ENCODE peak calls at places on chromosomes 13 and 19, in nine cellular contexts. One of them, this sample, is unnamed.

GRCh38 chr19:58492265-58492664 is 16.1 kb downstream of the ZNF446 start:
- DNase-seq in GM03348: no peak
- DNase-seq in fibroblast of the aortic adventitia: no peak
- DNase-seq in activated CD8-positive, alpha-beta memory T cell treated with anti-CD3 and anti-CD28 coated beads for 1 hour: no peak
- DNase-seq in HFF-Myc: no peak
- DNase-seq in cardiac muscle cell: no peak
- DNase-seq in mesenteric fat pad: no peak
- DNase-seq in NCI-H1105 treated with DMSO at 0.1 percent for 48 hours: no peak
- DNase-seq in stimulated activated CD8-positive, alpha-beta memory T cell treated with anti-CD3 and anti-CD28 coated beads, Interleukin-7, amount 100 ng/mL, for 1 hour: no peak
- DNase-seq in this sample: no peak

GRCh38 chr13:44759723-44760360 is 183.7 kb upstream of the TSC22D1 start:
- DNase-seq in GM03348: no peak
- DNase-seq in fibroblast of the aortic adventitia: no peak
- DNase-seq in activated CD8-positive, alpha-beta memory T cell treated with anti-CD3 and anti-CD28 coated beads for 1 hour: no peak
- DNase-seq in HFF-Myc: no peak
- DNase-seq in cardiac muscle cell: no peak
- DNase-seq in mesenteric fat pad: no peak
- DNase-seq in NCI-H1105 treated with DMSO at 0.1 percent for 48 hours: peak; percentile 93
- DNase-seq in stimulated activated CD8-positive, alpha-beta memory T cell treated with anti-CD3 and anti-CD28 coated beads, Interleukin-7, amount 100 ng/mL, for 1 hour: no peak
- DNase-seq in this sample: peak; percentile 89

GRCh38 chr19:10712754-10713153 is 5.1 kb upstream of the DNM2 start:
- DNase-seq in GM03348: no peak
- DNase-seq in fibroblast of the aortic adventitia: no peak
- DNase-seq in activated CD8-positive, alpha-beta memory T cell treated with anti-CD3 and anti-CD28 coated beads for 1 hour: no peak
- DNase-seq in HFF-Myc: no peak
- DNase-seq in cardiac muscle cell: no peak
- DNase-seq in mesenteric fat pad: no peak
- DNase-seq in NCI-H1105 treated with DMSO at 0.1 percent for 48 hours: no peak
- DNase-seq in stimulated activated CD8-positive, alpha-beta memory T cell treated with anti-CD3 and anti-CD28 coated beads, Interleukin-7, amount 100 ng/mL, for 1 hour: no peak
- DNase-seq in this sample: no peak

GRCh38 chr13:44163108-44163507 is 210.5 kb upstream of the SERP2 start:
- DNase-seq in GM03348: no peak
- DNase-seq in fibroblast of the aortic adventitia: no peak
- DNase-seq in activated CD8-positive, alpha-beta memory T cell treated with anti-CD3 and anti-CD28 coated beads for 1 hour: no peak
- DNase-seq in HFF-Myc: no peak
- DNase-seq in cardiac muscle cell: no peak
- DNase-seq in mesenteric fat pad: no peak
- DNase-seq in NCI-H1105 treated with DMSO at 0.1 percent for 48 hours: no peak
- DNase-seq in stimulated activated CD8-positive, alpha-beta memory T cell treated with anti-CD3 and anti-CD28 coated beads, Interleukin-7, amount 100 ng/mL, for 1 hour: no peak
- DNase-seq in this sample: no peak

GRCh38 chr13:75754936-75755335 is 118.8 kb downstream of the LMO7 start:
- DNase-seq in GM03348: no peak
- DNase-seq in fibroblast of the aortic adventitia: no peak
- DNase-seq in activated CD8-positive, alpha-beta memory T cell treated with anti-CD3 and anti-CD28 coated beads for 1 hour: no peak
- DNase-seq in HFF-Myc: no peak
- DNase-seq in cardiac muscle cell: no peak
- DNase-seq in mesenteric fat pad: no peak
- DNase-seq in NCI-H1105 treated with DMSO at 0.1 percent for 48 hours: no peak
- DNase-seq in stimulated activated CD8-positive, alpha-beta memory T cell treated with anti-CD3 and anti-CD28 coated beads, Interleukin-7, amount 100 ng/mL, for 1 hour: no peak
- DNase-seq in this sample: no peak

GRCh38 chr19:51971624-51972023 is 15.0 kb downstream of the ZNF350 start:
- DNase-seq in GM03348: no peak
- DNase-seq in fibroblast of the aortic adventitia: peak; percentile 22
- DNase-seq in activated CD8-positive, alpha-beta memory T cell treated with anti-CD3 and anti-CD28 coated beads for 1 hour: no peak
- DNase-seq in HFF-Myc: no peak
- DNase-seq in cardiac muscle cell: no peak
- DNase-seq in mesenteric fat pad: no peak
- DNase-seq in NCI-H1105 treated with DMSO at 0.1 percent for 48 hours: no peak
- DNase-seq in stimulated activated CD8-positive, alpha-beta memory T cell treated with anti-CD3 and anti-CD28 coated beads, Interleukin-7, amount 100 ng/mL, for 1 hour: no peak
- DNase-seq in this sample: no peak

GRCh38 chr13:114226699-114227323 is 7.9 kb upstream of the CDC16 start:
- DNase-seq in GM03348: peak; percentile 90
- DNase-seq in fibroblast of the aortic adventitia: peak; percentile 87
- DNase-seq in activated CD8-positive, alpha-beta memory T cell treated with anti-CD3 and anti-CD28 coated beads for 1 hour: peak; percentile 65
- DNase-seq in HFF-Myc: peak; percentile 63
- DNase-seq in cardiac muscle cell: peak; percentile 89
- DNase-seq in mesenteric fat pad: peak; percentile 95
- DNase-seq in NCI-H1105 treated with DMSO at 0.1 percent for 48 hours: peak; percentile 74
- DNase-seq in stimulated activated CD8-positive, alpha-beta memory T cell treated with anti-CD3 and anti-CD28 coated beads, Interleukin-7, amount 100 ng/mL, for 1 hour: peak; percentile 82
- DNase-seq in this sample: peak; percentile 81

GRCh38 chr19:10260141-10260584 is 8.1 kb downstream of the MRPL4 start:
- DNase-seq in GM03348: no peak
- DNase-seq in fibroblast of the aortic adventitia: no peak
- DNase-seq in activated CD8-positive, alpha-beta memory T cell treated with anti-CD3 and anti-CD28 coated beads for 1 hour: no peak
- DNase-seq in HFF-Myc: no peak
- DNase-seq in cardiac muscle cell: no peak
- DNase-seq in mesenteric fat pad: no peak
- DNase-seq in NCI-H1105 treated with DMSO at 0.1 percent for 48 hours: no peak
- DNase-seq in stimulated activated CD8-positive, alpha-beta memory T cell treated with anti-CD3 and anti-CD28 coated beads, Interleukin-7, amount 100 ng/mL, for 1 hour: no peak
- DNase-seq in this sample: no peak

GRCh38 chr13:27353166-27353583 is 71.2 kb upstream of the GTF3A start:
- DNase-seq in GM03348: peak; percentile 36
- DNase-seq in fibroblast of the aortic adventitia: peak; percentile 52
- DNase-seq in activated CD8-positive, alpha-beta memory T cell treated with anti-CD3 and anti-CD28 coated beads for 1 hour: no peak
- DNase-seq in HFF-Myc: no peak
- DNase-seq in cardiac muscle cell: no peak
- DNase-seq in mesenteric fat pad: no peak
- DNase-seq in NCI-H1105 treated with DMSO at 0.1 percent for 48 hours: no peak
- DNase-seq in stimulated activated CD8-positive, alpha-beta memory T cell treated with anti-CD3 and anti-CD28 coated beads, Interleukin-7, amount 100 ng/mL, for 1 hour: no peak
- DNase-seq in this sample: no peak

GRCh38 chr13:111505175-111505777 is 184.8 kb downstream of the TEX29 start:
- DNase-seq in GM03348: no peak
- DNase-seq in fibroblast of the aortic adventitia: no peak
- DNase-seq in activated CD8-positive, alpha-beta memory T cell treated with anti-CD3 and anti-CD28 coated beads for 1 hour: no peak
- DNase-seq in HFF-Myc: no peak
- DNase-seq in cardiac muscle cell: peak; percentile 67
- DNase-seq in mesenteric fat pad: peak; percentile 51
- DNase-seq in NCI-H1105 treated with DMSO at 0.1 percent for 48 hours: no peak
- DNase-seq in stimulated activated CD8-positive, alpha-beta memory T cell treated with anti-CD3 and anti-CD28 coated beads, Interleukin-7, amount 100 ng/mL, for 1 hour: no peak
- DNase-seq in this sample: no peak

GRCh38 chr13:71621152-71622124 is 245.6 kb downstream of the DACH1 start:
- DNase-seq in GM03348: no peak
- DNase-seq in fibroblast of the aortic adventitia: no peak
- DNase-seq in activated CD8-positive, alpha-beta memory T cell treated with anti-CD3 and anti-CD28 coated beads for 1 hour: no peak
- DNase-seq in HFF-Myc: no peak
- DNase-seq in cardiac muscle cell: peak; percentile 30
- DNase-seq in mesenteric fat pad: no peak
- DNase-seq in NCI-H1105 treated with DMSO at 0.1 percent for 48 hours: peak; percentile 53
- DNase-seq in stimulated activated CD8-positive, alpha-beta memory T cell treated with anti-CD3 and anti-CD28 coated beads, Interleukin-7, amount 100 ng/mL, for 1 hour: no peak
- DNase-seq in this sample: peak; percentile 96

GRCh38 chr13:50129065-50129922 is 114.0 kb downstream of the KCNRG start:
- DNase-seq in GM03348: no peak
- DNase-seq in fibroblast of the aortic adventitia: no peak
- DNase-seq in activated CD8-positive, alpha-beta memory T cell treated with anti-CD3 and anti-CD28 coated beads for 1 hour: no peak
- DNase-seq in HFF-Myc: no peak
- DNase-seq in cardiac muscle cell: peak; percentile 7
- DNase-seq in mesenteric fat pad: no peak
- DNase-seq in NCI-H1105 treated with DMSO at 0.1 percent for 48 hours: no peak
- DNase-seq in stimulated activated CD8-positive, alpha-beta memory T cell treated with anti-CD3 and anti-CD28 coated beads, Interleukin-7, amount 100 ng/mL, for 1 hour: no peak
- DNase-seq in this sample: no peak

GRCh38 chr13:20069956-20070355 is 90.9 kb downstream of the GJA3 start:
- DNase-seq in GM03348: no peak
- DNase-seq in fibroblast of the aortic adventitia: no peak
- DNase-seq in activated CD8-positive, alpha-beta memory T cell treated with anti-CD3 and anti-CD28 coated beads for 1 hour: no peak
- DNase-seq in HFF-Myc: no peak
- DNase-seq in cardiac muscle cell: no peak
- DNase-seq in mesenteric fat pad: no peak
- DNase-seq in NCI-H1105 treated with DMSO at 0.1 percent for 48 hours: no peak
- DNase-seq in stimulated activated CD8-positive, alpha-beta memory T cell treated with anti-CD3 and anti-CD28 coated beads, Interleukin-7, amount 100 ng/mL, for 1 hour: no peak
- DNase-seq in this sample: no peak